ENCODE peak calls at places on chromosomes 7 and 10, in ten cellular contexts. E is pancreas, M is brain microvascular endothelial cell, H is stomach, Z is A549, N is fibroblast of lung, T is colonic mucosa, V is gastrocnemius medialis, R is AG04450, U is endodermal cell. W is an unnamed sample.
A peak's percentile ranks its signal among the peaks of the same experiment; 100 is the strongest.

GRCh38 chr7:85220651-85221050 is 33.8 kb upstream of the SEMA3D start:
- DNase-seq in T (no peak), Z (no peak), U (no peak), V (no peak), H (no peak), R (no peak), M (no peak), N (no peak), E (no peak), W (no peak)

GRCh38 chr10:69465457-69466157 is 14.3 kb downstream of the TSPAN15 start:
- DNase-seq in U (no peak), T (no peak), M (no peak), V (no peak), H (no peak), R (no peak), N (no peak), Z (no peak), E (no peak), W (no peak)

GRCh38 chr7:46507601-46508000 is 586.5 kb upstream of the IGFBP3 start:
- DNase-seq in E (no peak), R (no peak), U (no peak), Z (no peak), H (no peak), M (no peak), T (no peak), N (no peak), V (no peak), W (no peak)

GRCh38 chr7:39651262-39651661 is 27.9 kb downstream of the RALA start:
- DNase-seq in T (no peak), U (no peak), E (no peak), R (peak; percentile 71), N (peak; percentile 82), V (no peak), H (no peak), M (peak; percentile 9), Z (no peak), W (no peak)

GRCh38 chr10:13165177-13165576 is 3.8 kb downstream of the MCM10 start:
- DNase-seq in U (no peak), T (no peak), R (no peak), N (no peak), Z (no peak), V (no peak), E (no peak), M (no peak), H (no peak), W (no peak)

GRCh38 chr10:54010337-54010736 is 790.7 kb downstream of the PCDH15 start:
- DNase-seq in V (no peak), E (no peak), N (no peak), M (no peak), R (no peak), T (no peak), H (no peak), U (no peak), Z (no peak), W (no peak)

GRCh38 chr10:603745-604144 is 85.7 kb downstream of the DIP2C start:
- DNase-seq in V (no peak), T (no peak), R (no peak), E (peak; percentile 50), M (no peak), N (no peak), H (no peak), Z (no peak), U (no peak), W (no peak)

GRCh38 chr7:69367785-69368184 is 230.5 kb upstream of the AUTS2 start:
- DNase-seq in E (no peak), Z (peak; percentile 72), M (no peak), R (no peak), T (no peak), V (no peak), H (no peak), U (no peak), N (no peak), W (no peak)

GRCh38 chr10:130409931-130410330 is 273.7 kb downstream of the GLRX3 start:
- DNase-seq in R (no peak), E (no peak), H (no peak), T (no peak), M (no peak), N (no peak), V (no peak), Z (no peak), U (peak; percentile 32), W (no peak)

GRCh38 chr10:103086261-103086660 is 106.8 kb downstream of the NT5C2 start:
- DNase-seq in E (no peak), V (no peak), N (no peak), R (peak; percentile 36), H (no peak), T (no peak), U (no peak), M (no peak), Z (no peak), W (no peak)

GRCh38 chr7:143396625-143397556 is 11.8 kb downstream of the EPHA1 start:
- DNase-seq in T (no peak), Z (no peak), H (no peak), V (no peak), N (peak; percentile 56), M (no peak), R (no peak), E (peak; percentile 57), U (no peak), W (no peak)

GRCh38 chr7:157430721-157431120 is 93.9 kb downstream of the DNAJB6 start:
- DNase-seq in U (no peak), V (no peak), N (no peak), H (no peak), M (no peak), R (no peak), T (no peak), Z (no peak), E (no peak), W (no peak)

DNA sequence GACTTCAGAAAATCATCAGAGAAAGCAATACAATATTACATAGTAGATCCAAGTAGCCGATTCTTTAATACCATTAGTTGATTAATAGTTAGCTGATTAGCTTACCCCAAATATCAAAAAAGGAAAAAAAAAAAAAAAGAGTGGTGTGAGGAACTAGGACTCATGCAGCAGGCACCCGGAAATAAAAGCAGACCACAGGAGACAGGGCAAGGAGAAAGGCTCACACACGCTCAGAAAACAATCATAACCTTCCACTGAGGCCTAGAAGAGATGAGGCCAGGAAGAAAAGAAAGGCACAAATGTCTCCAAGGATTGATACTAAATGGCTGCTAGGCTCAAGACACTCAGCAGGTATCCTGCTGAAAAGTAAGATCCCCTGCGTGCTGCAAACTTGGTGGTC is 25.9 kb downstream of the TRDMT1 start:
- DNase-seq in H (no peak), M (peak; percentile 46), U (no peak), V (no peak), N (no peak), E (no peak), R (no peak), Z (no peak), T (no peak), W (peak; percentile 45)
- H3K4me3 ChIP-seq in H (no peak overlapping the region), M (no peak overlapping the region), U (no peak overlapping the region), V (no peak overlapping the region), N (no peak overlapping the region), E (no peak overlapping the region), R (no peak overlapping the region), Z (no peak overlapping the region), T (no peak overlapping the region), W (no peak overlapping the region)

GRCh38 chr7:18019562-18019961 is 8.1 kb downstream of the PRPS1L1 start:
- DNase-seq in U (no peak), Z (peak; percentile 41), R (no peak), E (no peak), N (peak; percentile 65), M (peak; percentile 35), T (no peak), H (no peak), V (no peak), W (peak; percentile 74)
- H3K4me3 ChIP-seq in U (no peak overlapping the region), Z (no peak overlapping the region), R (no peak overlapping the region), E (no peak overlapping the region), N (no peak overlapping the region), M (no peak overlapping the region), T (no peak overlapping the region), H (no peak overlapping the region), V (no peak overlapping the region), W (no peak overlapping the region)

GRCh38 chr10:95500649-95501048 is 60.5 kb downstream of the SORBS1 start:
- DNase-seq in E (no peak), V (peak; percentile 25), T (no peak), Z (no peak), U (no peak), N (no peak), M (no peak), H (no peak), R (no peak), W (no peak)

GRCh38 chr10:95496951-95497350 is 64.2 kb downstream of the SORBS1 start:
- DNase-seq in T (no peak), N (no peak), Z (no peak), U (peak; percentile 56), R (no peak), E (no peak), H (no peak), M (no peak), V (no peak), W (no peak)

GRCh38 chr10:95501203-95502094 is 59.7 kb downstream of the SORBS1 start:
- DNase-seq in T (no peak), R (no peak), M (no peak), Z (no peak), N (no peak), E (no peak), H (no peak), V (no peak), U (peak; percentile 48), W (no peak)

GRCh38 chr10:95500097-95500496 is 61.1 kb downstream of the SORBS1 start:
- DNase-seq in H (no peak), R (no peak), M (no peak), U (peak; percentile 71), N (no peak), T (no peak), Z (no peak), E (no peak), V (no peak), W (no peak)

GRCh38 chr10:95499482-95499989 is 61.6 kb downstream of the SORBS1 start:
- DNase-seq in E (no peak), N (no peak), M (no peak), Z (no peak), U (no peak), R (no peak), H (no peak), V (no peak), T (no peak), W (no peak)
- H3K4me3 ChIP-seq in E (no peak overlapping the region), N (no peak overlapping the region), M (no peak overlapping the region), Z (no peak overlapping the region), U (no peak overlapping the region), R (no peak overlapping the region), H (no peak overlapping the region), V (no peak overlapping the region), T (no peak overlapping the region), W (no peak overlapping the region)

DNA sequence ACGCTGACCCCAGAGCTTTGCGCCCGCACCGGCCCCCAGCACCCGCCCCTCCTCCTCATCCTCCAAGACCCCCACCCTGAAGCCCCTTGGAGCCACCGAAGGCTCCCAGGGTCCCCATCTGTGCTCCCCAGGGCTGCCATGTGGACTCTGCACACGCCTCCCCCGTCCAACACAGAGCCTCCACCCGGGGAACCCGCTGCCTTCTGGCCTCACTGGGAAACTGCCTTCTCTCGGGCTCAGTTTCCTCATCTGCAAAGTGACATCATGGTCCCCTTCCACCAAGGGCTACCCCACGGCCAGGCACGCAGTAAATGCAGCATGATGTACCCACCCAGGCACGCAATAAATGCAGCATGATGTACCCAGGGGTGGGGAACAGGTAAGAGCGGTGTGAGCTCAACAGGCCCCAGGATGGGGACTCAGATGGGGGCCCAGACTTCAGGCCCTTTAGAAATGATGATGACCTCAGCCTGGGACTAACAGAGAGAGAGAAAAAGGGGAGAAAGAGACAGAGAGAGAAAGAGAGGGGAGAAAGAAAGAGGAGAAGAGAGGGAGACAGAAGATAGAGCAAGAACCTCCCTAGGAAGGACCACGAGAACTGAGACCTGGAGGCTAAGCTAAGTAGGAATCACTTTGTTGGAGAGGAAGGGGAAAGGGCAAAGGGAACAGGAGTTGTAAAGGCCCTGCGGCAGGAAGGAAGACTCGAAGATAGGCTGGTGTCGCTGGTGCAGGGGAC is 2.5 kb upstream of the MICALL2 start:
- DNase-seq in U (no peak), N (no peak), Z (no peak), M (no peak), H (no peak), V (no peak), E (no peak), T (no peak), R (no peak), W (no peak)
- H3K4me3 ChIP-seq in U (no peak overlapping the region), N (no peak overlapping the region), Z (no peak overlapping the region), M (no peak overlapping the region), H (no peak overlapping the region), V (no peak overlapping the region), E (no peak overlapping the region), T (no peak overlapping the region), R (no peak overlapping the region), W (no peak overlapping the region)